ENCODE peak calls at places on chromosomes 11 and 22, in eight cellular contexts. N, P, J, D, L, W, Q and X are unnamed samples.

GRCh38 chr22:48147831-48148230 is 1385.4 kb downstream of the TBC1D22A start:
- DNase-seq in N (no peak), P (no peak), J (no peak), D (no peak), L (no peak), W (no peak), Q (no peak), X (no peak)

GRCh38 chr22:29207562-29208501 is 2.1 kb downstream of the EMID1 start:
- DNase-seq in N (no peak), P (no peak), J (no peak), D (peak), L (no peak), W (no peak), Q (no peak), X (no peak)

GRCh38 chr11:106457727-106458126 is 380.3 kb downstream of the AASDHPPT start:
- DNase-seq in N (no peak), P (no peak), J (no peak), D (no peak), L (no peak), W (no peak), Q (no peak), X (no peak)

GRCh38 chr11:1935156-1936071 is 11.7 kb upstream of the MRPL23 start:
- DNase-seq in N (no peak), P (no peak), J (no peak), D (peak), L (no peak), W (peak), Q (peak), X (peak)

GRCh38 chr11:7964873-7965272 is 374 bp downstream of the NLRP10 start:
- DNase-seq in N (no peak), P (no peak), J (peak), D (no peak), L (no peak), W (no peak), Q (no peak), X (no peak)

GRCh38 chr22:40289991-40290459 is 56.3 kb upstream of the ADSL start:
- DNase-seq in N (no peak), P (no peak), J (no peak), D (peak), L (no peak), W (peak), Q (no peak), X (no peak)

GRCh38 chr11:61701298-61701993 is 21.3 kb downstream of the DAGLA start:
- DNase-seq in N (peak), P (peak), J (no peak), D (no peak), L (peak), W (no peak), Q (no peak), X (peak)

GRCh38 chr11:73201249-73201648 is 16.8 kb upstream of the P2RY2 start:
- DNase-seq in N (no peak), P (no peak), J (no peak), D (peak), L (no peak), W (peak), Q (no peak), X (peak)

GRCh38 chr11:71240865-71241691 is 11.3 kb downstream of the SHANK2 start:
- DNase-seq in N (no peak), P (peak), J (peak), D (no peak), L (no peak), W (peak), Q (no peak), X (no peak)

GRCh38 chr11:67256477-67256876 is 9.8 kb upstream of the GRK2 start:
- DNase-seq in N (no peak), P (no peak), J (no peak), D (no peak), L (no peak), W (no peak), Q (no peak), X (no peak)

GRCh38 chr11:75813622-75814039 is 1.4 kb upstream of the UVRAG start:
- DNase-seq in N (no peak), P (no peak), J (no peak), D (no peak), L (no peak), W (no peak), Q (no peak), X (no peak)

GRCh38 chr22:48098936-48099245 is 1336.4 kb downstream of the TBC1D22A start:
- DNase-seq in N (no peak), P (no peak), J (no peak), D (no peak), L (peak), W (no peak), Q (no peak), X (no peak)

GRCh38 chr11:117179048-117179999 is 781 bp downstream of the SIDT2 start:
- DNase-seq in N (peak), P (peak), J (no peak), D (peak), L (peak), W (peak), Q (no peak), X (peak)

GRCh38 chr11:85854212-85854556 is 999 bp upstream of the CCDC83 start:
- DNase-seq in N (no peak), P (no peak), J (no peak), D (no peak), L (no peak), W (no peak), Q (no peak), X (no peak)

GRCh38 chr11:37830532-37830931 is 1232.5 kb upstream of the RAG2 start:
- DNase-seq in N (no peak), P (no peak), J (no peak), D (no peak), L (no peak), W (no peak), Q (no peak), X (no peak)

GRCh38 chr11:3952715-3953114 is 97.3 kb downstream of the STIM1 start:
- DNase-seq in N (no peak), P (no peak), J (no peak), D (no peak), L (no peak), W (no peak), Q (no peak), X (no peak)

GRCh38 chr11:73445980-73446379 is 69.8 kb downstream of the RELT start:
- DNase-seq in N (no peak), P (no peak), J (no peak), D (no peak), L (no peak), W (no peak), Q (no peak), X (no peak)

GRCh38 chr11:116840224-116840745 is 2.9 kb upstream of the APOA1 start:
- DNase-seq in N (no peak), P (no peak), J (no peak), D (no peak), L (peak), W (no peak), Q (no peak), X (no peak)

GRCh38 chr11:61392991-61393595 is 706 bp downstream of the TMEM216 start:
- DNase-seq in N (peak), P (no peak), J (no peak), D (no peak), L (no peak), W (no peak), Q (no peak), X (no peak)

GRCh38 chr11:75465701-75466531 is 32.9 kb upstream of the KLHL35 start:
- DNase-seq in N (peak), P (no peak), J (peak), D (peak), L (no peak), W (peak), Q (no peak), X (no peak)

GRCh38 chr11:12353534-12353933 is 23.8 kb upstream of the PARVA start:
- DNase-seq in N (no peak), P (no peak), J (no peak), D (no peak), L (no peak), W (no peak), Q (no peak), X (no peak)

GRCh38 chr22:23315341-23315917 is 135.1 kb downstream of the BCR start:
- DNase-seq in N (peak), P (peak), J (no peak), D (peak), L (peak), W (peak), Q (peak), X (peak)

GRCh38 chr11:113329725-113330124 is 15.3 kb downstream of the TTC12 start:
- DNase-seq in N (no peak), P (no peak), J (no peak), D (no peak), L (no peak), W (no peak), Q (no peak), X (no peak)

GRCh38 chr11:34223021-34223813 is 117.8 kb downstream of the NAT10 start:
- DNase-seq in N (no peak), P (no peak), J (peak), D (no peak), L (no peak), W (no peak), Q (no peak), X (no peak)

GRCh38 chr11:47907499-47907898 is 59.3 kb upstream of the NUP160 start:
- DNase-seq in N (no peak), P (no peak), J (peak), D (no peak), L (no peak), W (no peak), Q (no peak), X (no peak)

GRCh38 chr11:98625526-98625925 is 395.2 kb upstream of the CNTN5 start:
- DNase-seq in N (no peak), P (no peak), J (no peak), D (no peak), L (no peak), W (no peak), Q (no peak), X (no peak)

GRCh38 chr11:134391170-134391569 is 20.9 kb downstream of the B3GAT1 start:
- DNase-seq in N (no peak), P (no peak), J (no peak), D (peak), L (no peak), W (no peak), Q (no peak), X (no peak)

GRCh38 chr22:49488943-49489342 is 338.7 kb downstream of the BRD1 start:
- DNase-seq in N (no peak), P (no peak), J (no peak), D (no peak), L (no peak), W (no peak), Q (no peak), X (no peak)

GRCh38 chr11:122229078-122229477 is 113.1 kb upstream of the BLID start:
- DNase-seq in N (no peak), P (no peak), J (no peak), D (no peak), L (no peak), W (no peak), Q (no peak), X (no peak)

GRCh38 chr11:82718307-82718706 is 15.4 kb downstream of the FAM181B start:
- DNase-seq in N (peak), P (peak), J (peak), D (no peak), L (peak), W (no peak), Q (no peak), X (peak)

GRCh38 chr22:24523873-24524272 is 28.7 kb downstream of the UPB1 start:
- DNase-seq in N (no peak), P (no peak), J (peak), D (no peak), L (no peak), W (no peak), Q (no peak), X (no peak)

GRCh38 chr11:10494636-10495463 is 39.8 kb downstream of the AMPD3 start:
- DNase-seq in N (no peak), P (no peak), J (no peak), D (no peak), L (no peak), W (no peak), Q (no peak), X (no peak)

GRCh38 chr11:61963282-61964057 is 4.0 kb downstream of the FTH1 start:
- DNase-seq in N (no peak), P (no peak), J (no peak), D (no peak), L (no peak), W (no peak), Q (no peak), X (no peak)

GRCh38 chr11:7759010-7759409 is 37.7 kb downstream of the OR5P2 start:
- DNase-seq in N (no peak), P (no peak), J (no peak), D (no peak), L (no peak), W (no peak), Q (no peak), X (no peak)

GRCh38 chr22:45194686-45195085 is 31.0 kb downstream of the NUP50 start:
- DNase-seq in N (no peak), P (no peak), J (no peak), D (peak), L (no peak), W (peak), Q (no peak), X (no peak)

GRCh38 chr11:19632435-19632834 is 80.2 kb upstream of the NAV2 start:
- DNase-seq in N (no peak), P (no peak), J (no peak), D (no peak), L (no peak), W (no peak), Q (no peak), X (no peak)

GRCh38 chr11:11486423-11486822 is 133.4 kb upstream of the CSNK2A3 start:
- DNase-seq in N (no peak), P (no peak), J (no peak), D (no peak), L (no peak), W (no peak), Q (no peak), X (no peak)

GRCh38 chr22:20457506-20458240 is 20.0 kb upstream of the SCARF2 start:
- DNase-seq in N (no peak), P (no peak), J (no peak), D (no peak), L (no peak), W (no peak), Q (no peak), X (no peak)

GRCh38 chr11:5090668-5091067 is 21.3 kb downstream of the OR52E1 start:
- DNase-seq in N (no peak), P (no peak), J (no peak), D (no peak), L (no peak), W (no peak), Q (no peak), X (no peak)

DNA sequence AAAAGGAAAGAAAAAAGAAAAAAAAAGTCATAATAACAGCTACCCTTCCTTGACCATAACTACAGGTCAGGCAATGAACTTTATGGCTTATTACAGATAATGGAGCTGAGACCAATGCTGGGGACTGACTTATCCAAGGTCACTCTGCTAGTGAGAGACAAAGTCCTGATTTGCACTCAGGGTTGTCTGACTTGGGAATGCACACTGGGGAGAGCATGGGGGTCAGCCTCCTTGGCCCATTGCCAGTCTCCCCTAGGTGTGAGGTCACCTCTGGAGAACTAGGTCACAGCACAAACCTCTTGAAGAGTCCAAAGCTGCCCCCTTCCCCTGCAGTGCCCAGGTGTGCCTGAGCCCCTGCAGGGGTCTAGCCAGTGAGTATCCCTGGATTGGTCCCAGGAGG is 5.3 kb upstream of the CDC42EP1 start:
- DNase-seq in N (no peak), P (no peak), J (no peak), D (no peak), L (no peak), W (no peak), Q (no peak), X (no peak)
- TF ChIP-seq CTCF in N (no peak), P (no peak), J (no peak), D (no peak), L (no peak), W (no peak), Q (no peak), X (no peak)

GRCh38 chr11:110301577-110301976 is 5.2 kb upstream of the RDX start:
- DNase-seq in N (no peak), P (no peak), J (no peak), D (no peak), L (no peak), W (no peak), Q (no peak), X (no peak)
- TF ChIP-seq CTCF in N (no peak), P (no peak), J (no peak), D (no peak), L (no peak), W (no peak), Q (no peak), X (no peak)

GRCh38 chr11:91513734-91514133 is 710.9 kb upstream of the FAT3 start:
- DNase-seq in N (no peak), P (no peak), J (no peak), D (no peak), L (no peak), W (no peak), Q (no peak), X (no peak)
- TF ChIP-seq CTCF in N (no peak), P (peak), J (no peak), D (no peak), L (peak), W (no peak), Q (peak), X (no peak)

GRCh38 chr22:31637375-31637937 is 24.6 kb downstream of the PISD start:
- DNase-seq in N (no peak), P (no peak), J (no peak), D (peak), L (no peak), W (peak), Q (no peak), X (no peak)
- TF ChIP-seq CTCF in N (no peak), P (no peak), J (no peak), D (no peak), L (peak), W (no peak), Q (no peak), X (no peak)

GRCh38 chr11:128692750-128693578 is 908 bp upstream of the FLI1 start:
- DNase-seq in N (no peak), P (no peak), J (no peak), D (peak), L (peak), W (peak), Q (no peak), X (peak)
- TF ChIP-seq CTCF in N (no peak), P (no peak), J (no peak), D (no peak), L (no peak), W (no peak), Q (no peak), X (no peak)

GRCh38 chr11:64034411-64034811 is 1.3 kb upstream of the FLRT1 start:
- DNase-seq in N (no peak), P (no peak), J (no peak), D (no peak), L (peak), W (no peak), Q (no peak), X (peak)
- TF ChIP-seq CTCF in N (no peak), P (no peak), J (no peak), D (no peak), L (peak), W (no peak), Q (peak), X (peak)

GRCh38 chr11:45402049-45402630 is 116.0 kb upstream of the SYT13 start:
- DNase-seq in N (no peak), P (no peak), J (no peak), D (no peak), L (no peak), W (no peak), Q (no peak), X (no peak)

GRCh38 chr11:45400594-45400993 is 114.5 kb upstream of the SYT13 start:
- DNase-seq in N (no peak), P (no peak), J (peak), D (no peak), L (no peak), W (no peak), Q (no peak), X (no peak)

GRCh38 chr11:45394294-45395085 is 108.3 kb upstream of the SYT13 start:
- DNase-seq in N (no peak), P (no peak), J (no peak), D (no peak), L (no peak), W (no peak), Q (no peak), X (no peak)

GRCh38 chr11:45395421-45395820 is 109.3 kb upstream of the SYT13 start:
- DNase-seq in N (no peak), P (no peak), J (no peak), D (no peak), L (no peak), W (no peak), Q (no peak), X (no peak)

DNA sequence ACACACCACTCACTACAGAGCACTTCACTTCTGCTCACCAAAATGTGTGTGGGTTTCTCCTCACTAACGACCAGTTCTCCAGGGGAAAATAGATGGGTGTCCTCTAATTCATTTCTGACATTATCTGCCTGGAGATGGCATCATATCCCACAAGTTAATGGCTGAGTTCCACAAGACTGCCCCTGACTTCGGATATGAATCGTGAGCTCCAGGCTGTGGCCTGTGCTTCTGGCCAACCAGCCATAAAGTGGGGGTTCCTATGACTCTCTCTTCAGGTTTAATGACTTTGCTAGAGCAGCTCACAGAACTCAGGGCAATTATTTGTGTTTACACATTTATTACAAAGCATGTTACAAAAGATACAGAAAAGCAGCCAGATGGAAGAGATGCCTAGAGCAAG is 113.0 kb upstream of the SYT13 start:
- DNase-seq in N (no peak), P (no peak), J (no peak), D (no peak), L (no peak), W (no peak), Q (no peak), X (no peak)
- TF ChIP-seq CTCF in N (no peak), P (no peak), J (no peak), D (no peak), L (no peak), W (no peak), Q (no peak), X (no peak)

GRCh38 chr22:42967005-42967404 is 47.9 kb downstream of the PACSIN2 start:
- DNase-seq in N (no peak), P (no peak), J (no peak), D (no peak), L (no peak), W (no peak), Q (no peak), X (no peak)

GRCh38 chr22:42969348-42969975 is 45.5 kb downstream of the PACSIN2 start:
- DNase-seq in N (no peak), P (no peak), J (peak), D (no peak), L (no peak), W (no peak), Q (no peak), X (no peak)

GRCh38 chr22:42966389-42966998 is 48.5 kb downstream of the PACSIN2 start:
- DNase-seq in N (no peak), P (no peak), J (no peak), D (no peak), L (no peak), W (no peak), Q (no peak), X (no peak)

GRCh38 chr22:42970029-42970428 is 44.9 kb downstream of the PACSIN2 start:
- DNase-seq in N (no peak), P (no peak), J (no peak), D (no peak), L (no peak), W (no peak), Q (no peak), X (no peak)

DNA sequence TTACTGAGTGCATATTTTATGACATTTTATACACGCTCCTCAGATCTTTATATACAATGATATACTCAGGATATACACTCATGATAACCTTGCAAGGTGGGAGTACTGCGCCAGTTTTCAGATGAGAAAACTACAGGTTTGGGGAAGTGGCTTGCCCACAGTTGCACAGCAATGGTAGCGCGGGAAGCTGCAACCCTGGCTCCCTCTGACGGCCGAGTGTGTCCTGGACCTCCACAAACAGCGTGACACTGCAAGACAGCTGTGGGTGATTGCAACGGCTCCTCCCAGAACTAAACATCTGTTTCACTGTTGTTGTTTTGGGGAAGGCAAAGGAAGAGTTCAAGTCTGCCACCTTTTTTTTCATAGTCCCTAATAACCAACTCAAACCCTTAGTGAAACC is 47.0 kb downstream of the PACSIN2 start:
- DNase-seq in N (no peak), P (no peak), J (no peak), D (peak), L (no peak), W (peak), Q (no peak), X (no peak)
- TF ChIP-seq CTCF in N (no peak), P (no peak), J (peak), D (no peak), L (no peak), W (peak), Q (no peak), X (no peak)